ENCODE peak calls at places on chromosomes 5 and 9, in eight cellular contexts. C is A549; K is NCI-H524 treated with DMSO at 0.1 percent for 48 hours; F is stimulated activated CD4-positive, alpha-beta T cell treated with anti-CD3 and anti-CD28 coated beads, Interleukin-1b, Interleukin-23, amount 100 ng/mL, for 24 hours; Q is fibroblast of lung; S is EL; V is fibroblast of mammary gland; Z is CD8-positive, alpha-beta T cell. D is an unnamed sample.

GRCh38 chr5:76689321-76690026 is 26.5 kb upstream of the F2R start:
- DNase-seq in F (no peak), Z (no peak), Q (peak), S (peak), V (peak), C (no peak), K (no peak), D (peak)

GRCh38 chr5:159051431-159052281 is 48.1 kb downstream of the EBF1 start:
- DNase-seq in Q (no peak), C (no peak), S (peak), V (no peak), K (no peak), F (no peak), Z (no peak), D (no peak)

GRCh38 chr9:133374612-133375115 is 1.2 kb downstream of the SURF4 start:
- DNase-seq in F (no peak), S (peak), V (peak), C (no peak), K (no peak), Q (peak), Z (no peak), D (peak)

GRCh38 chr5:136053336-136054121 is 24.7 kb downstream of the TGFBI start:
- DNase-seq in F (no peak), C (peak), V (peak), K (no peak), Z (no peak), S (peak), Q (peak), D (peak)

GRCh38 chr9:68540712-68541535 is at the start of gene TMEM252:
- DNase-seq in Q (no peak), F (no peak), Z (no peak), C (no peak), V (no peak), S (no peak), K (no peak), D (no peak)

GRCh38 chr9:97468658-97469448 is 32.6 kb upstream of the TMOD1 start:
- DNase-seq in F (no peak), V (peak), C (peak), Q (peak), Z (peak), S (peak), K (no peak), D (peak)

GRCh38 chr5:66513130-66513529 is 83.1 kb upstream of the MAST4 start:
- DNase-seq in V (no peak), S (no peak), Z (no peak), C (no peak), K (no peak), Q (no peak), F (no peak), D (no peak)

GRCh38 chr9:123528521-123528920 is 172.5 kb downstream of the CRB2 start:
- DNase-seq in Q (no peak), C (no peak), Z (no peak), S (no peak), V (no peak), K (peak), F (no peak), D (no peak)

GRCh38 chr5:178248750-178249149 is 16.1 kb upstream of the PHYKPL start:
- DNase-seq in Z (no peak), V (no peak), C (no peak), F (no peak), Q (no peak), K (no peak), S (no peak), D (no peak)

GRCh38 chr5:35345222-35345621 is 114.9 kb upstream of the PRLR start:
- DNase-seq in S (peak), Q (no peak), K (no peak), F (no peak), Z (no peak), V (peak), C (no peak), D (no peak)

GRCh38 chr5:71471193-71471592 is 15.7 kb downstream of the BDP1 start:
- DNase-seq in K (no peak), C (no peak), F (no peak), Q (peak), V (peak), Z (no peak), S (peak), D (peak)

GRCh38 chr5:78273436-78273835 is 21.1 kb downstream of the AP3B1 start:
- DNase-seq in V (no peak), C (no peak), S (no peak), K (no peak), F (no peak), Z (no peak), Q (no peak), D (no peak)

GRCh38 chr9:108316633-108317032 is 539.2 kb downstream of the ACTL7B start:
- DNase-seq in K (no peak), Z (no peak), F (no peak), V (peak), C (no peak), S (peak), Q (no peak), D (no peak)

GRCh38 chr5:579746-580366 is 32.3 kb upstream of the CEP72 start:
- DNase-seq in C (no peak), Q (no peak), K (no peak), V (no peak), F (no peak), S (no peak), Z (no peak), D (no peak)

GRCh38 chr5:50439221-50439620 is 1.9 kb downstream of the EMB start:
- DNase-seq in V (no peak), Z (no peak), F (no peak), K (no peak), S (no peak), C (no peak), Q (no peak), D (no peak)

GRCh38 chr5:57171818-57172465 is 1.9 kb upstream of the GPBP1 start:
- DNase-seq in Z (peak), V (no peak), S (no peak), C (no peak), Q (peak), K (no peak), F (no peak), D (peak)

GRCh38 chr5:103425686-103426454 is 136.7 kb downstream of the NUDT12 start:
- DNase-seq in Z (no peak), Q (peak), F (no peak), S (peak), V (no peak), K (no peak), C (no peak), D (peak)

GRCh38 chr9:106450549-106450948 is 412.4 kb upstream of the ZNF462 start:
- DNase-seq in C (no peak), F (no peak), Z (no peak), V (no peak), K (no peak), Q (no peak), S (no peak), D (no peak)

GRCh38 chr9:127866535-127866934 is 10.9 kb downstream of the AK1 start:
- DNase-seq in C (no peak), K (no peak), F (no peak), Q (no peak), Z (no peak), S (no peak), V (no peak), D (no peak)

GRCh38 chr5:146103594-146103993 is 1.8 kb downstream of the PLAC8L1 start:
- DNase-seq in Z (no peak), C (no peak), K (no peak), S (no peak), Q (no peak), F (no peak), V (peak), D (no peak)

GRCh38 chr9:97570899-97571298 is 62.3 kb downstream of the TSTD2 start:
- DNase-seq in F (no peak), S (peak), K (no peak), Z (no peak), Q (no peak), C (no peak), V (no peak), D (no peak)

GRCh38 chr9:16075695-16076094 is 522.9 kb downstream of the CCDC171 start:
- DNase-seq in V (no peak), K (no peak), Q (no peak), S (peak), C (no peak), F (no peak), Z (no peak), D (peak)

GRCh38 chr5:133052317-133053175 is 733 bp downstream of the HSPA4 start:
- DNase-seq in V (peak), K (no peak), Z (peak), C (peak), Q (peak), F (peak), S (peak), D (peak)

GRCh38 chr9:75087279-75087823 is 604 bp downstream of the NMRK1 start:
- DNase-seq in C (peak), Z (peak), V (peak), K (no peak), F (no peak), S (peak), Q (peak), D (peak)

GRCh38 chr5:11888221-11888620 is 16.0 kb downstream of the CTNND2 start:
- DNase-seq in C (no peak), F (no peak), Z (no peak), S (no peak), V (no peak), K (no peak), Q (no peak), D (no peak)

GRCh38 chr9:113299800-113300292 is 3.3 kb downstream of the RNF183 start:
- DNase-seq in S (no peak), F (no peak), Z (no peak), V (no peak), Q (no peak), K (no peak), C (no peak), D (no peak)

GRCh38 chr5:14959443-14960119 is 88.0 kb upstream of the ANKH start:
- DNase-seq in Z (no peak), V (no peak), C (peak), Q (no peak), K (no peak), S (no peak), F (no peak), D (no peak)

GRCh38 chr9:22124263-22125011 is 115.3 kb upstream of the CDKN2B start:
- DNase-seq in C (peak), F (no peak), K (no peak), V (no peak), Z (no peak), S (peak), Q (peak), D (peak)

GRCh38 chr9:37259906-37260305 is 139.5 kb downstream of the ZCCHC7 start:
- DNase-seq in Q (no peak), F (no peak), K (no peak), V (no peak), S (no peak), C (no peak), Z (no peak), D (no peak)